ENCODE peak calls at places on chromosomes 3 and 15, in six cellular contexts. C is activated CD8-positive, alpha-beta memory T cell treated with anti-CD3 and anti-CD28 coated beads for 1 hour; L is memory B cell; S is HFFc6; X is mucosa of gallbladder; W is GM12891. J is an unnamed sample.
A peak's percentile ranks its signal among the peaks of the same experiment; 100 is the strongest.

GRCh38 chr15:84750583-84751092 is 2.2 kb downstream of the ZNF592 start:
- DNase-seq in C (no peak), L (peak; percentile 40), S (no peak), X (no peak), W (no peak), J (no peak)

GRCh38 chr3:128339491-128340012 is 127.1 kb downstream of the DNAJB8 start:
- DNase-seq in C (no peak), L (no peak), S (no peak), X (no peak), W (no peak), J (no peak)

GRCh38 chr15:81331600-81331999 is 7.7 kb upstream of the STARD5 start:
- DNase-seq in C (no peak), L (no peak), S (no peak), X (no peak), W (no peak), J (no peak)

GRCh38 chr15:29887719-29888118 is 65.5 kb upstream of the TJP1 start:
- DNase-seq in C (no peak), L (no peak), S (no peak), X (no peak), W (no peak), J (no peak)

GRCh38 chr15:90213123-90213817 is 12.1 kb downstream of the SEMA4B start:
- DNase-seq in C (no peak), L (no peak), S (no peak), X (peak; percentile 70), W (no peak), J (no peak)

GRCh38 chr3:131221731-131222130 is 159.8 kb upstream of the NUDT16 start:
- DNase-seq in C (no peak), L (no peak), S (peak; percentile 84), X (no peak), W (no peak), J (no peak)

GRCh38 chr3:60707452-60708020 is 543.7 kb downstream of the FHIT start:
- DNase-seq in C (no peak), L (no peak), S (peak; percentile 30), X (no peak), W (no peak), J (no peak)

GRCh38 chr15:57235865-57236264 is 140.4 kb upstream of the CGNL1 start:
- DNase-seq in C (no peak), L (no peak), S (peak; percentile 88), X (no peak), W (no peak), J (no peak)

GRCh38 chr3:41997702-41998551 is 36.0 kb upstream of the ULK4 start:
- DNase-seq in C (no peak), L (no peak), S (no peak), X (no peak), W (no peak), J (no peak)

GRCh38 chr3:177881330-177881729 is 654.9 kb upstream of the KCNMB2 start:
- DNase-seq in C (no peak), L (no peak), S (no peak), X (no peak), W (no peak), J (no peak)

GRCh38 chr15:99565031-99565280 is 828 bp upstream of the MEF2A start:
- DNase-seq in C (no peak), L (peak; percentile 77), S (no peak), X (no peak), W (no peak), J (no peak)

GRCh38 chr3:127588675-127589577 is 1.6 kb downstream of the TPRA1 start:
- DNase-seq in C (no peak), L (no peak), S (peak; percentile 82), X (no peak), W (no peak), J (no peak)

GRCh38 chr15:59879506-59879905 is 124.6 kb upstream of the FOXB1 start:
- DNase-seq in C (no peak), L (no peak), S (peak; percentile 18), X (no peak), W (no peak), J (no peak)

GRCh38 chr3:142586803-142587406 is 8.4 kb upstream of the ATR start:
- DNase-seq in C (no peak), L (no peak), S (peak; percentile 83), X (peak; percentile 27), W (no peak), J (no peak)

GRCh38 chr15:29089731-29090616 is 179.6 kb downstream of the NSMCE3 start:
- DNase-seq in C (no peak), L (no peak), S (no peak), X (no peak), W (no peak), J (no peak)

GRCh38 chr15:58212909-58213526 is 74.8 kb downstream of the AQP9 start:
- DNase-seq in C (no peak), L (no peak), S (peak; percentile 48), X (no peak), W (no peak), J (no peak)

GRCh38 chr3:71859128-71859519 is 74.2 kb upstream of the PROK2 start:
- DNase-seq in C (no peak), L (no peak), S (no peak), X (peak; percentile 34), W (no peak), J (no peak)

GRCh38 chr3:30749230-30749629 is 142.8 kb downstream of the TGFBR2 start:
- DNase-seq in C (no peak), L (no peak), S (no peak), X (no peak), W (no peak), J (no peak)

GRCh38 chr3:64940949-64941348 is 253.1 kb upstream of the ADAMTS9 start:
- DNase-seq in C (no peak), L (no peak), S (no peak), X (no peak), W (no peak), J (no peak)

GRCh38 chr15:95559875-95560394 is 770.6 kb upstream of the NR2F2 start:
- DNase-seq in C (no peak), L (no peak), S (peak; percentile 91), X (no peak), W (no peak), J (no peak)

GRCh38 chr3:45972534-45973402 is 22.9 kb downstream of the FYCO1 start:
- DNase-seq in C (no peak), L (no peak), S (peak; percentile 91), X (no peak), W (no peak), J (no peak)

GRCh38 chr3:182490601-182491485 is 302.5 kb upstream of the ATP11B start:
- DNase-seq in C (no peak), L (no peak), S (no peak), X (no peak), W (no peak), J (no peak)

GRCh38 chr15:67149859-67150824 is 84.7 kb downstream of the SMAD3 start:
- DNase-seq in C (no peak), L (no peak), S (peak; percentile 99), X (peak; percentile 57), W (no peak), J (no peak)

GRCh38 chr3:38227989-38228388 is 37.6 kb upstream of the SLC22A13 start:
- DNase-seq in C (no peak), L (no peak), S (peak; percentile 82), X (no peak), W (no peak), J (no peak)

GRCh38 chr15:62068071-62068786 is 1.5 kb downstream of the C2CD4A start:
- DNase-seq in C (no peak), L (peak; percentile 37), S (no peak), X (peak; percentile 30), W (peak; percentile 14), J (no peak)

GRCh38 chr3:150223090-150223489 is 185.0 kb upstream of the TSC22D2 start:
- DNase-seq in C (no peak), L (no peak), S (no peak), X (no peak), W (no peak), J (no peak)

GRCh38 chr3:38002940-38003339 is 12.4 kb downstream of the VILL start:
- DNase-seq in C (no peak), L (no peak), S (no peak), X (no peak), W (no peak), J (no peak)

GRCh38 chr15:38614621-38615020 is 50.0 kb upstream of the RASGRP1 start:
- DNase-seq in C (no peak), L (no peak), S (no peak), X (no peak), W (no peak), J (no peak)

GRCh38 chr3:185999221-185999620 is 61.4 kb upstream of the TRA2B start:
- DNase-seq in C (no peak), L (no peak), S (no peak), X (no peak), W (no peak), J (no peak)

GRCh38 chr3:36373661-36374060 is 6.6 kb upstream of the STAC start:
- DNase-seq in C (no peak), L (no peak), S (no peak), X (no peak), W (no peak), J (no peak)

GRCh38 chr3:124694486-124694885 is 35.8 kb upstream of the UMPS start:
- DNase-seq in C (no peak), L (no peak), S (no peak), X (no peak), W (no peak), J (no peak)

GRCh38 chr3:31048143-31048542 is 153.7 kb upstream of the GADL1 start:
- DNase-seq in C (no peak), L (no peak), S (no peak), X (no peak), W (no peak), J (no peak)

GRCh38 chr15:65787260-65787659 is 4.8 kb downstream of the DENND4A start:
- DNase-seq in C (no peak), L (no peak), S (no peak), X (no peak), W (no peak), J (no peak)

GRCh38 chr3:39718674-39719595 is 90.5 kb upstream of the MYRIP start:
- DNase-seq in C (no peak), L (no peak), S (peak; percentile 73), X (no peak), W (no peak), J (no peak)

GRCh38 chr15:89307791-89308190 is 26.8 kb downstream of the POLG start:
- DNase-seq in C (no peak), L (no peak), S (peak; percentile 83), X (no peak), W (no peak), J (no peak)

GRCh38 chr3:80564391-80564790 is 796.6 kb upstream of the ROBO1 start:
- DNase-seq in C (no peak), L (no peak), S (no peak), X (no peak), W (no peak), J (no peak)

GRCh38 chr15:69979269-69979668 is 118.4 kb downstream of the TLE3 start:
- DNase-seq in C (no peak), L (peak; percentile 42), S (no peak), X (no peak), W (no peak), J (no peak)